ENCODE peak calls at places on chromosome 9, in ten cellular contexts. C is H7; S is activated CD4-positive, alpha-beta T cell treated with anti-CD3 and anti-CD28 coated beads, Interleukin-2, amount 10 ng/mL, durations not matched to agents 7 days and 5 days; V is NCI-H510A treated with DMSO at 0.1 percent for 48 hours; E is mesothelial cell of epicardium; T is mammary epithelial cell; L is activated naive CD4-positive, alpha-beta T cell treated with anti-CD3 and anti-CD28 coated beads, Interleukin-2, amount 50 U/mL, for 16 hours; A is naive thymus-derived CD8-positive, alpha-beta T cell; W is COR-L47; P is left ventricle myocardium inferior. N is an unnamed sample.

GRCh38 chr9:3647652-3648051 is 121.9 kb upstream of the RFX3 start:
- DNase-seq in C (no peak), S (no peak), V (no peak), E (no peak), T (no peak), L (no peak), A (no peak), W (no peak), P (no peak), N (no peak)

GRCh38 chr9:136358888-136359287 is 4.7 kb downstream of the DNLZ start:
- DNase-seq in C (peak; percentile 62), S (no peak), V (no peak), E (no peak), T (no peak), L (no peak), A (no peak), W (no peak), P (no peak), N (no peak)

GRCh38 chr9:75161116-75161857 is 73.0 kb downstream of the OSTF1 start:
- DNase-seq in C (no peak), S (no peak), V (no peak), E (no peak), T (no peak), L (no peak), A (no peak), W (no peak), P (no peak), N (no peak)

GRCh38 chr9:106228861-106229260 is 534.5 kb downstream of the TMEM38B start:
- DNase-seq in C (no peak), S (no peak), V (no peak), E (no peak), T (no peak), L (no peak), A (no peak), W (no peak), P (peak; percentile 38), N (no peak)

GRCh38 chr9:124932355-124932754 is 8.5 kb downstream of the GOLGA1 start:
- DNase-seq in C (no peak), S (no peak), V (no peak), E (no peak), T (no peak), L (no peak), A (no peak), W (no peak), P (no peak), N (no peak)

GRCh38 chr9:16112116-16112515 is 559.3 kb downstream of the CCDC171 start:
- DNase-seq in C (no peak), S (no peak), V (no peak), E (no peak), T (no peak), L (no peak), A (no peak), W (no peak), P (no peak), N (no peak)

GRCh38 chr9:89179920-89180667 is 1.5 kb upstream of the SHC3 start:
- DNase-seq in C (peak; percentile 92), S (peak; percentile 29), V (peak; percentile 96), E (peak; percentile 78), T (peak; percentile 93), L (peak; percentile 31), A (no peak), W (peak; percentile 79), P (peak; percentile 87), N (peak; percentile 90)

GRCh38 chr9:113794721-113795120 is 81.4 kb upstream of the ZNF618 start:
- DNase-seq in C (no peak), S (no peak), V (no peak), E (no peak), T (no peak), L (no peak), A (no peak), W (no peak), P (no peak), N (no peak)

GRCh38 chr9:112288029-112288428 is 45.4 kb downstream of the PTBP3 start:
- DNase-seq in C (no peak), S (no peak), V (peak; percentile 15), E (no peak), T (peak; percentile 8), L (no peak), A (no peak), W (no peak), P (no peak), N (no peak)

GRCh38 chr9:96884443-96884842 is 30.1 kb upstream of the ZNF782 start:
- DNase-seq in C (no peak), S (no peak), V (no peak), E (no peak), T (peak; percentile 97), L (no peak), A (no peak), W (no peak), P (no peak), N (no peak)

GRCh38 chr9:136859821-136860269 is 6.3 kb downstream of the EDF1 start:
- DNase-seq in C (peak; percentile 42), S (no peak), V (no peak), E (peak; percentile 20), T (no peak), L (no peak), A (no peak), W (no peak), P (peak; percentile 13), N (no peak)

GRCh38 chr9:129383005-129383414 is 204.9 kb upstream of the IER5L start:
- DNase-seq in C (peak; percentile 86), S (no peak), V (peak; percentile 87), E (peak; percentile 59), T (peak; percentile 72), L (no peak), A (no peak), W (peak; percentile 36), P (peak; percentile 53), N (peak; percentile 87)